ENCODE peak calls at places on chromosomes 7 and 10, in nine cellular contexts. V is Panc1; B is endothelial cell; T is lower lobe of right lung; M is thoracic aorta; U is CD4-positive, alpha-beta T cell; X is AG10803; L is fibroblast of mammary gland; Z is psoas muscle. E is an unnamed sample.

GRCh38 chr10:118940386-118940785 is 89.1 kb upstream of the NANOS1 start:
- DNase-seq in V (no peak), B (no peak), T (no peak), M (no peak), U (no peak), X (no peak), L (peak; percentile 21), Z (no peak), E (no peak)

GRCh38 chr10:110420401-110421193 is 77.1 kb upstream of the DUSP5 start:
- DNase-seq in V (no peak), B (no peak), T (peak; percentile 68), M (no peak), U (no peak), X (peak; percentile 41), L (peak; percentile 72), Z (no peak), E (no peak)

GRCh38 chr7:101581891-101582290 is 47.2 kb downstream of the MYL10 start:
- DNase-seq in V (no peak), B (no peak), T (no peak), M (no peak), U (no peak), X (no peak), L (no peak), Z (no peak), E (no peak)

GRCh38 chr10:7410306-7410799 is 481 bp downstream of the SFMBT2 start:
- DNase-seq in V (no peak), B (peak; percentile 49), T (peak; percentile 57), M (no peak), U (peak; percentile 11), X (no peak), L (peak; percentile 12), Z (peak; percentile 31), E (no peak)

GRCh38 chr7:92359801-92360200 is 87.5 kb upstream of the GATAD1 start:
- DNase-seq in V (no peak), B (no peak), T (no peak), M (no peak), U (no peak), X (peak; percentile 73), L (no peak), Z (no peak), E (no peak)

GRCh38 chr7:71034243-71034642 is 97.7 kb upstream of the GALNT17 start:
- DNase-seq in V (no peak), B (no peak), T (no peak), M (no peak), U (no peak), X (no peak), L (no peak), Z (no peak), E (no peak)

GRCh38 chr10:116815641-116816415 is 33.5 kb upstream of the ENO4 start:
- DNase-seq in V (no peak), B (no peak), T (no peak), M (no peak), U (no peak), X (peak; percentile 42), L (peak; percentile 63), Z (no peak), E (no peak)

GRCh38 chr10:26216577-26216948 is at the start of gene GAD2:
- DNase-seq in V (no peak), B (no peak), T (no peak), M (no peak), U (no peak), X (no peak), L (no peak), Z (no peak), E (no peak)

GRCh38 chr10:35533565-35533964 is 71.6 kb upstream of the GJD4 start:
- DNase-seq in V (no peak), B (no peak), T (no peak), M (no peak), U (no peak), X (peak; percentile 22), L (no peak), Z (no peak), E (no peak)

GRCh38 chr10:92891885-92892705 is 43.8 kb downstream of the EXOC6 start:
- DNase-seq in V (peak; percentile 96), B (no peak), T (peak; percentile 50), M (no peak), U (no peak), X (peak; percentile 54), L (peak; percentile 84), Z (peak; percentile 30), E (no peak)

GRCh38 chr10:77974396-77975074 is 48.0 kb upstream of the DLG5 start:
- DNase-seq in V (no peak), B (peak; percentile 58), T (no peak), M (no peak), U (no peak), X (peak; percentile 48), L (peak; percentile 70), Z (no peak), E (no peak)

GRCh38 chr10:18409599-18410397 is 241.6 kb downstream of the NSUN6 start:
- DNase-seq in V (no peak), B (no peak), T (no peak), M (no peak), U (no peak), X (no peak), L (no peak), Z (no peak), E (no peak)

GRCh38 chr7:74365320-74366022 is 76.3 kb downstream of the CLIP2 start:
- DNase-seq in V (no peak), B (peak; percentile 41), T (no peak), M (peak; percentile 17), U (no peak), X (peak; percentile 22), L (peak; percentile 61), Z (peak; percentile 38), E (no peak)

GRCh38 chr7:51587600-51587999 is 271.0 kb upstream of the COBL start:
- DNase-seq in V (no peak), B (no peak), T (no peak), M (no peak), U (no peak), X (no peak), L (no peak), Z (no peak), E (no peak)

GRCh38 chr7:55546826-55547225 is 25.5 kb downstream of the VOPP1 start:
- DNase-seq in V (peak; percentile 89), B (no peak), T (peak; percentile 66), M (peak; percentile 61), U (no peak), X (peak; percentile 81), L (peak; percentile 89), Z (peak; percentile 86), E (peak; percentile 60)

GRCh38 chr7:114085592-114086490 is 167.0 kb upstream of the PPP1R3A start:
- DNase-seq in V (no peak), B (peak; percentile 75), T (peak; percentile 82), M (peak; percentile 61), U (no peak), X (peak; percentile 83), L (peak; percentile 82), Z (peak; percentile 81), E (no peak)

GRCh38 chr7:105647591-105647990 is 66.3 kb upstream of the EFCAB10 start:
- DNase-seq in V (no peak), B (no peak), T (no peak), M (no peak), U (no peak), X (no peak), L (peak; percentile 2), Z (no peak), E (no peak)

GRCh38 chr10:77649333-77650331 is 12.0 kb upstream of the KCNMA1 start:
- DNase-seq in V (no peak), B (no peak), T (no peak), M (no peak), U (no peak), X (no peak), L (no peak), Z (no peak), E (no peak)

GRCh38 chr10:267705-268104 is 132.4 kb downstream of the ZMYND11 start:
- DNase-seq in V (no peak), B (no peak), T (no peak), M (no peak), U (no peak), X (no peak), L (no peak), Z (no peak), E (no peak)

DNA sequence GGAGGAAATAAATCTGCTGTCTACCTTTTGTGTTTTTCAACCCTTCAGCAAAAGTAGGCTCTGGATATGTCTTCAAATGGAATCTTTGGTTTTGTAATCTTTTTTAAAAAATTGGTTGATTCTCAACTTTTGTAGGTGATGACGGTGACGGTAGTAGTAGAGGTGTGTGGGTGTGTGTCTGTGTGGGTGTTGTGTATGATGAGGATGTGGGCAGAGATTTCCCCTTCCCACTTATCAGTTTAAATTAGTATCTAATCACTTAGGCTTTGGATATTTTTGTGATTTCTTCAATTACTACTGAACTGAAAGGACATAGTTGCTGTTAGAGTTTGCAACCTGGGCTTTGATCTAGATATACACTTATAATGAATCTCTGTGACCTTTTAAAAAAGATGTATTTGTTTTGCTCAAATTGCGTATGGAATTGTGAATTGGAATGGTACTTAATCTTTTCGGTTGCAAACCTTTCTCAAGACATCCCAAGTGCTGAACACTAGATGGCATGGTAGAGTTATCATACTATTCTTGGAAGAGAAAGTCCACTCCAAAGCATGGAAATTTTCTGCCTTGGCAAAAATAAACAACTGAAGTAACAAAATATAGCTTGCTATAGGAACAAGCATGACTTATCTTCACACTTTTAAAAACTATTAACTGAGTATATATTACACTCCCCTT is 51.9 kb upstream of the A1CF start:
- DNase-seq in V (peak; percentile 27), B (peak; percentile 9), T (no peak), M (no peak), U (no peak), X (peak; percentile 48), L (peak; percentile 59), Z (no peak), E (no peak)
- TF ChIP-seq CTCF in V (peak; percentile 75), B (peak; percentile 52), T (peak; percentile 34), M (peak; percentile 51), U (peak; percentile 19), X (peak; percentile 77), L (peak; percentile 73), Z (peak; percentile 53), E (no peak)

GRCh38 chr7:107201795-107202450 is 33.1 kb downstream of the HBP1 start:
- DNase-seq in V (peak; percentile 42), B (peak; percentile 49), T (no peak), M (no peak), U (peak; percentile 13), X (no peak), L (peak; percentile 31), Z (peak; percentile 40), E (no peak)
- TF ChIP-seq CTCF in V (peak; percentile 73), B (peak; percentile 27), T (peak; percentile 43), M (peak; percentile 23), U (peak; percentile 23), X (peak; percentile 44), L (peak; percentile 42), Z (peak; percentile 70), E (no peak)

DNA sequence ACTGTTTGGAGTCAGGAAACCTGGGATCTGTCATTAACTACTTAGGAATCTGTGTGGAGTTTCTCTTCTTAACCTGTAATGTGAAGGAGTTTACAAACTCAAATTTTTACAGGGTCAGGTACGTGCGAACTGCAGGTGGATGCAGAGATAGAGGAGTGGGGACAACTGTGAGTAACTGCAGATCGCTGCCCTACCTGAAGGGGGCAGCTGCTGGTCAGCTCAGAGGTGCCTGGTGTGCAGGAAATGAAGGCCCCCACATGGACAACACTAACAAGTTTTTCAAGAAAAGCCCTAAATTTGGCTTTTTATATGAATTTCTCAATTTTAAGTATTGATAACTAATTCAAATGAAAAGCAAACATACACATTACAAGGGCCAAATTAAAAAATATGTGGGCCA is 380.0 kb downstream of the REEP3 start:
- DNase-seq in V (no peak), B (no peak), T (no peak), M (no peak), U (no peak), X (no peak), L (no peak), Z (no peak), E (no peak)
- TF ChIP-seq CTCF in V (peak; percentile 61), B (peak; percentile 44), T (no peak), M (no peak), U (no peak), X (peak; percentile 36), L (peak; percentile 20), Z (no peak), E (no peak)

GRCh38 chr7:31373337-31374289 is 33.1 kb upstream of the NEUROD6 start:
- DNase-seq in V (peak; percentile 61), B (peak; percentile 67), T (no peak), M (no peak), U (no peak), X (peak; percentile 34), L (peak; percentile 43), Z (no peak), E (no peak)
- TF ChIP-seq CTCF in V (peak; percentile 84), B (peak; percentile 74), T (peak; percentile 64), M (no peak), U (no peak), X (peak; percentile 59), L (peak; percentile 60), Z (peak; percentile 20), E (no peak)

E was measured in omental fat pad.